ENCODE peak calls at places on chromosomes 11 and 22, in eight cellular contexts. A is heart right ventricle; W is stimulated activated CD8-positive, alpha-beta memory T cell treated with anti-CD3 and anti-CD28 coated beads, Interleukin-7, amount 100 ng/mL, for 1 hour; K is globus pallidus; P is NCI-H1105; M is epithelial cell of esophagus; L is activated naive CD8-positive, alpha-beta T cell treated with anti-CD3 and anti-CD28 coated beads, Interleukin-2, amount 50 U/mL, for 24 hours; V is NAMALWA. S is an unnamed sample.

GRCh38 chr22:49997221-49997599 is 15.4 kb downstream of the IL17REL start:
- DNase-seq in P (no peak), W (no peak), A (no peak), K (no peak), M (no peak), V (no peak), L (no peak), S (no peak)

GRCh38 chr22:39524753-39525657 is 4.6 kb downstream of the ATF4 start:
- DNase-seq in V (peak), K (no peak), P (no peak), M (no peak), W (no peak), L (no peak), A (no peak), S (no peak)

GRCh38 chr22:23204541-23205157 is 24.3 kb downstream of the BCR start:
- DNase-seq in P (peak), M (no peak), L (no peak), K (no peak), V (no peak), A (peak), W (no peak), S (no peak)

GRCh38 chr11:77072851-77073327 is 6.1 kb downstream of the CAPN5 start:
- DNase-seq in A (no peak), P (no peak), W (no peak), K (no peak), M (no peak), V (no peak), L (peak), S (no peak)

GRCh38 chr11:62747475-62748160 is 6.3 kb downstream of the ZBTB3 start:
- DNase-seq in K (peak), L (no peak), P (no peak), M (no peak), V (no peak), A (no peak), W (no peak), S (no peak)

GRCh38 chr22:50604623-50605348 is 4.2 kb downstream of the MAPK8IP2 start:
- DNase-seq in M (no peak), K (no peak), L (no peak), P (no peak), A (no peak), V (no peak), W (no peak), S (no peak)

GRCh38 chr22:46946383-46946965 is 184.0 kb downstream of the TBC1D22A start:
- DNase-seq in V (no peak), A (no peak), W (no peak), K (no peak), L (no peak), M (no peak), P (no peak), S (no peak)

GRCh38 chr11:83456075-83456474 is 169.9 kb upstream of the CCDC90B start:
- DNase-seq in L (no peak), P (no peak), M (no peak), W (no peak), K (no peak), V (no peak), A (no peak), S (no peak)

GRCh38 chr11:33926954-33927552 is 35.2 kb upstream of the LMO2 start:
- DNase-seq in M (no peak), L (no peak), A (no peak), P (no peak), V (no peak), K (no peak), W (no peak), S (no peak)

GRCh38 chr11:60077216-60077817 is 11.1 kb upstream of the MS4A2 start:
- DNase-seq in L (no peak), K (no peak), W (no peak), A (no peak), P (no peak), V (no peak), M (no peak), S (no peak)

GRCh38 chr11:33531743-33532181 is 168.9 kb downstream of the C11orf91 start:
- DNase-seq in L (no peak), M (no peak), P (no peak), K (no peak), W (no peak), A (no peak), V (no peak), S (no peak)

GRCh38 chr11:11230802-11231562 is 122.1 kb downstream of the CSNK2A3 start:
- DNase-seq in L (peak), W (no peak), P (no peak), V (peak), A (no peak), M (no peak), K (no peak), S (no peak)